ENCODE peak calls at places on chromosome 5, in ten cellular contexts. A is ACHN; Q is body of pancreas; H is fibroblast of the conjunctiva; Y is activated CD4-positive, CD25-positive, alpha-beta regulatory T cell; F is central memory CD4-positive, alpha-beta T cell; K is activated T-helper 9 cell treated with anti-CD3 and anti-CD28 coated beads, Interleukin-2, amount 50 U/mL, for 16 hours; R is left cardiac atrium; S is type B pancreatic cell; V is Kasumi-1. O is an unnamed sample.

GRCh38 chr5:117455236-117456233 is 880.9 kb upstream of the SEMA6A start:
- DNase-seq in A (peak), S (no peak), H (no peak), R (peak), V (no peak), Y (no peak), Q (peak), F (peak), K (no peak), O (no peak)

GRCh38 chr5:87243161-87243877 is 24.4 kb upstream of the RASA1 start:
- DNase-seq in A (peak), H (peak), F (no peak), V (peak), K (no peak), S (no peak), Y (no peak), Q (no peak), R (no peak), O (no peak)

GRCh38 chr5:143182901-143183820 is 220.3 kb downstream of the NR3C1 start:
- DNase-seq in H (no peak), F (peak), K (peak), R (peak), Q (no peak), Y (no peak), S (no peak), A (no peak), V (peak), O (peak)

GRCh38 chr5:126271141-126271540 is 152.1 kb upstream of the GRAMD2B start:
- DNase-seq in H (no peak), F (no peak), A (no peak), V (no peak), Q (no peak), R (no peak), Y (no peak), S (no peak), K (no peak), O (no peak)

GRCh38 chr5:154542581-154542980 is 64.6 kb upstream of the HAND1 start:
- DNase-seq in F (no peak), V (no peak), H (no peak), Q (no peak), S (no peak), K (no peak), Y (no peak), R (no peak), A (no peak), O (no peak)

GRCh38 chr5:176658007-176658599 is 10.8 kb downstream of the TSPAN17 start:
- DNase-seq in V (peak), Q (peak), H (peak), S (no peak), Y (peak), A (peak), F (peak), R (peak), K (peak), O (no peak)

GRCh38 chr5:32233696-32234447 is 59.8 kb upstream of the GOLPH3 start:
- DNase-seq in Y (no peak), Q (peak), S (no peak), H (peak), F (no peak), K (no peak), A (no peak), R (no peak), V (peak), O (no peak)

GRCh38 chr5:6419340-6419852 is 29.3 kb upstream of the UBE2QL1 start:
- DNase-seq in F (no peak), Y (no peak), R (no peak), V (no peak), S (no peak), A (no peak), H (no peak), K (no peak), Q (peak), O (no peak)

GRCh38 chr5:73437126-73438047 is 11.2 kb downstream of the FOXD1 start:
- DNase-seq in K (no peak), R (no peak), H (no peak), Y (no peak), Q (no peak), S (peak), V (no peak), F (no peak), A (peak), O (no peak)

GRCh38 chr5:174188300-174188699 is 142.8 kb downstream of the NSG2 start:
- DNase-seq in A (no peak), Y (no peak), F (no peak), V (no peak), H (no peak), K (no peak), R (peak), Q (no peak), S (no peak), O (no peak)

GRCh38 chr5:92328584-92329259 is 945.6 kb upstream of the ARRDC3 start:
- DNase-seq in H (no peak), Y (no peak), A (no peak), Q (no peak), F (no peak), S (no peak), K (no peak), V (no peak), R (peak), O (no peak)

GRCh38 chr5:6544561-6544935 is 88.3 kb downstream of the NSUN2 start:
- DNase-seq in V (no peak), S (peak), Y (no peak), H (no peak), R (no peak), A (no peak), F (no peak), Q (no peak), K (no peak), O (no peak)

GRCh38 chr5:168875839-168876238 is 296.7 kb upstream of the PANK3 start:
- DNase-seq in A (no peak), Y (no peak), K (no peak), R (no peak), S (no peak), Q (no peak), V (no peak), H (no peak), F (no peak), O (no peak)

GRCh38 chr5:159639590-159639989 is 276.7 kb upstream of the ADRA1B start:
- DNase-seq in S (no peak), V (no peak), H (no peak), F (no peak), K (no peak), A (no peak), R (no peak), Q (no peak), Y (no peak), O (no peak)

GRCh38 chr5:124649548-124650501 is 96.6 kb downstream of the ZNF608 start:
- DNase-seq in Y (no peak), S (no peak), K (peak), H (peak), V (peak), F (peak), Q (peak), R (peak), A (peak), O (peak)

GRCh38 chr5:84861306-84861705 is 476.6 kb upstream of the EDIL3 start:
- DNase-seq in K (no peak), S (no peak), F (no peak), A (no peak), Y (no peak), R (no peak), H (no peak), V (no peak), Q (no peak), O (no peak)

GRCh38 chr5:167555771-167556170 is 735.7 kb upstream of the WWC1 start:
- DNase-seq in Q (no peak), H (no peak), F (no peak), V (no peak), S (no peak), A (no peak), K (no peak), R (no peak), Y (no peak), O (no peak)

GRCh38 chr5:9627541-9627940 is 2.6 kb downstream of the TAS2R1 start:
- DNase-seq in V (no peak), R (no peak), K (no peak), A (no peak), Y (no peak), H (no peak), Q (no peak), S (no peak), F (no peak), O (no peak)

GRCh38 chr5:174354571-174354970 is 309.1 kb downstream of the NSG2 start:
- DNase-seq in S (no peak), Q (no peak), F (no peak), A (no peak), K (no peak), V (no peak), H (no peak), Y (no peak), R (no peak), O (no peak)

GRCh38 chr5:112795944-112796678 is 58.4 kb downstream of the APC start:
- DNase-seq in Y (no peak), H (no peak), A (no peak), V (no peak), R (no peak), Q (no peak), K (no peak), F (no peak), S (no peak), O (no peak)

GRCh38 chr5:5335708-5336211 is 86.7 kb upstream of the ICE1 start:
- DNase-seq in R (no peak), S (no peak), F (no peak), A (peak), H (no peak), Y (no peak), V (no peak), K (no peak), Q (no peak), O (no peak)

GRCh38 chr5:144697847-144698262 is 527.2 kb downstream of the KCTD16 start:
- DNase-seq in F (no peak), V (no peak), H (peak), Y (no peak), S (no peak), A (peak), R (no peak), K (no peak), Q (no peak), O (no peak)

GRCh38 chr5:98934581-98934980 is 5.8 kb upstream of the CHD1 start:
- DNase-seq in H (no peak), V (no peak), R (no peak), F (no peak), S (no peak), K (no peak), Y (no peak), A (peak), Q (no peak), O (no peak)

GRCh38 chr5:96677496-96677895 is 15.3 kb downstream of the CAST start:
- DNase-seq in F (no peak), V (no peak), Q (no peak), A (no peak), K (no peak), Y (no peak), R (no peak), H (no peak), S (no peak), O (no peak)

GRCh38 chr5:116382025-116382873 is 192.4 kb downstream of the SEMA6A start:
- DNase-seq in H (no peak), S (no peak), Q (no peak), V (no peak), A (no peak), Y (no peak), R (no peak), K (no peak), F (no peak), O (no peak)

GRCh38 chr5:135560858-135561257 is 17.9 kb downstream of the CXCL14 start:
- DNase-seq in Q (peak), S (peak), H (peak), V (peak), Y (no peak), R (peak), F (peak), A (peak), K (peak), O (no peak)

GRCh38 chr5:88674262-88675158 is 208.5 kb downstream of the MEF2C start:
- DNase-seq in V (peak), S (no peak), Q (no peak), K (no peak), F (no peak), A (peak), H (no peak), Y (no peak), R (no peak), O (no peak)

GRCh38 chr5:173554989-173555705 is 61.3 kb downstream of the BOD1 start:
- DNase-seq in V (no peak), K (no peak), S (no peak), F (no peak), H (no peak), A (no peak), Y (no peak), Q (no peak), R (no peak), O (no peak)

GRCh38 chr5:146137967-146138403 is 32.6 kb upstream of the PLAC8L1 start:
- DNase-seq in H (peak), Q (no peak), A (no peak), F (no peak), Y (no peak), S (no peak), V (no peak), R (no peak), K (no peak), O (no peak)

GRCh38 chr5:2255915-2256645 is 373.4 kb upstream of the IRX4 start:
- DNase-seq in K (no peak), A (no peak), R (no peak), V (no peak), S (no peak), H (no peak), Q (no peak), F (no peak), Y (no peak), O (no peak)

GRCh38 chr5:24045034-24045433 is 537.6 kb downstream of the PRDM9 start:
- DNase-seq in K (no peak), Y (no peak), H (no peak), R (no peak), S (no peak), V (no peak), Q (no peak), F (no peak), A (no peak), O (no peak)

GRCh38 chr5:101637599-101637998 is 658.5 kb downstream of the SLCO4C1 start:
- DNase-seq in Y (no peak), V (no peak), A (no peak), K (no peak), R (no peak), S (no peak), Q (no peak), F (no peak), H (no peak), O (no peak)

GRCh38 chr5:6159864-6160199 is 218.5 kb downstream of the MED10 start:
- DNase-seq in V (no peak), K (no peak), Q (no peak), A (no peak), F (no peak), Y (no peak), S (no peak), H (no peak), R (no peak), O (no peak)

GRCh38 chr5:159660401-159660800 is 255.9 kb upstream of the ADRA1B start:
- DNase-seq in S (no peak), H (no peak), V (no peak), K (no peak), F (no peak), Q (no peak), A (peak), Y (no peak), R (no peak), O (no peak)

GRCh38 chr5:66967102-66967501 is 229.5 kb downstream of the CD180 start:
- DNase-seq in Y (no peak), K (no peak), V (no peak), F (no peak), R (no peak), A (no peak), Q (no peak), H (no peak), S (no peak), O (no peak)

GRCh38 chr5:8633706-8634105 is 764.8 kb downstream of the MTRR start:
- DNase-seq in A (peak), Q (no peak), S (no peak), F (no peak), R (no peak), K (no peak), H (peak), Y (no peak), V (no peak), O (peak)

GRCh38 chr5:61089351-61089750 is 72.9 kb downstream of the SMIM15 start:
- DNase-seq in F (no peak), S (no peak), H (no peak), V (no peak), K (no peak), Q (no peak), R (no peak), A (no peak), Y (no peak), O (no peak)

GRCh38 chr5:134458234-134458633 is 46.6 kb upstream of the CDKN2AIPNL start:
- DNase-seq in F (no peak), R (peak), V (no peak), S (no peak), H (peak), K (no peak), Y (no peak), Q (peak), A (peak), O (no peak)